ENCODE peak calls at places on chromosomes 4 and X, in seven cellular contexts. T is mammary epithelial cell, S is tibial artery, N is HCT116, V is choroid plexus epithelial cell, Y is neural progenitor cell, E is cardiac fibroblast. W is an unnamed sample.

GRCh38 chr4:15848191-15848842 is 70.2 kb downstream of the CD38 start:
- DNase-seq in V (peak; percentile 53), Y (no peak), T (peak; percentile 50), N (peak; percentile 10), E (no peak), S (no peak), W (no peak)

GRCh38 chr4:62324215-62324614 is 1124.1 kb downstream of the ADGRL3 start:
- DNase-seq in E (peak; percentile 1), Y (no peak), T (no peak), V (peak; percentile 2), N (no peak), S (no peak), W (no peak)

GRCh38 chr4:70793626-70794025 is 46.1 kb downstream of the GRSF1 start:
- DNase-seq in V (no peak), Y (no peak), T (no peak), E (no peak), N (no peak), S (no peak), W (no peak)

GRCh38 chr4:77586953-77587383 is 18.7 kb upstream of the CXCL13 start:
- DNase-seq in S (no peak), E (peak; percentile 54), N (no peak), T (peak; percentile 82), V (peak; percentile 24), Y (no peak), W (no peak)

GRCh38 chrX:1462596-1463251 is 10.0 kb upstream of the ASMTL start:
- DNase-seq in T (no peak), V (peak; percentile 76), E (peak; percentile 92), N (no peak), S (peak; percentile 39), Y (no peak), W (no peak)

GRCh38 chr4:162793571-162793970 is 373.1 kb downstream of the NAF1 start:
- DNase-seq in N (no peak), S (no peak), E (peak; percentile 78), T (no peak), V (peak; percentile 89), Y (no peak), W (no peak)

GRCh38 chr4:2462992-2463762 is 5.7 kb upstream of the RNF4 start:
- DNase-seq in T (no peak), Y (peak; percentile 26), S (no peak), E (no peak), V (no peak), N (no peak), W (no peak)

GRCh38 chr4:138789796-138790195 is 225.8 kb upstream of the NOCT start:
- DNase-seq in S (no peak), N (no peak), Y (no peak), T (no peak), E (no peak), V (no peak), W (no peak)

GRCh38 chr4:150080875-150081274 is 2.6 kb downstream of the DCLK2 start:
- DNase-seq in V (no peak), S (no peak), T (no peak), Y (no peak), E (no peak), N (no peak), W (no peak)

GRCh38 chrX:150236304-150236703 is 126.8 kb upstream of the MAMLD1 start:
- DNase-seq in Y (no peak), N (no peak), S (no peak), T (peak; percentile 16), E (no peak), V (no peak), W (peak; percentile 3)

DNA sequence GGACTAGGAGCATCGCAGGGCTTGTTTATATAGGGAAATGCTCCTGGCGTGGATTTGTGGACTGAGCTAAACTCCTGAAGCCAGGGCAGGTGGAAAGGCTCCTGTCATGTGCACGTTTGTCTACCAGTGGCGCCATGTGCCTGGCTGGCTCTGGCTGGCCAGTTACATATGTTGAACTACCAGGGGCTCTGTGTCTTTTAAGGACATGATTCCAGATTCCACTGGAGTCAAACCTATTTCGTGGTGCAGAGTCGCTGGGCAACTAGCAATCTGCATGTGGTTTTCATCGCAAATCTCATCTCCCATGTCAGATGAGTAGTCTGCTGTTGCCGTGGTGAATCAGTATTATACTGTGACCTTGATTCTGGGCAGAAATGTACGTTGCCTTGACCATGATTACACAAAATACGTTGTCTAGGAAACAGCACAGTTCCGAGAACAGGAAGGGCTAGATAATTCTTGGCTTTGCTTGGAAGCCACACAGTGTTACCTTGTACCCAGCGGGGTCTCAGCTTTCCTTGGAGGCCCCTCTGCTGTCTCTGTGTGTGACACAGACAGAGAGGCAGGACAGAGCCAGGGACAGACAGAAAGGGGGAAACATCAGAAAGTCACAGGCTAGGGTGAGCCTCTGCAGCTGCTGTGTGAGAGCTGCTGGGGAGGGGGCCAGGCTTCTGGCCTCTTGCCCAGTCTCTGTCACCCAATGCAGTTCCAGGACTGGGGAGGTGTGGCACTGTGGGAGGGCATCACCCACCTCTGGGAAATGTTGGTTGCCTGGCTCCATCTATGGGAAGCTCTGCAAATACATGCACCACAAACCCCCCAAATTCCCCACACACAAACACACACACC is 19.2 kb downstream of the PNMA6E start:
- DNase-seq in V (peak; percentile 96), E (peak; percentile 96), N (no peak), T (peak; percentile 9), Y (peak; percentile 43), S (no peak), W (no peak)
- TF ChIP-seq CTCF in V (peak; percentile 48), E (peak; percentile 2), N (no peak), T (no peak), Y (no peak), S (no peak), W (no peak)

DNA sequence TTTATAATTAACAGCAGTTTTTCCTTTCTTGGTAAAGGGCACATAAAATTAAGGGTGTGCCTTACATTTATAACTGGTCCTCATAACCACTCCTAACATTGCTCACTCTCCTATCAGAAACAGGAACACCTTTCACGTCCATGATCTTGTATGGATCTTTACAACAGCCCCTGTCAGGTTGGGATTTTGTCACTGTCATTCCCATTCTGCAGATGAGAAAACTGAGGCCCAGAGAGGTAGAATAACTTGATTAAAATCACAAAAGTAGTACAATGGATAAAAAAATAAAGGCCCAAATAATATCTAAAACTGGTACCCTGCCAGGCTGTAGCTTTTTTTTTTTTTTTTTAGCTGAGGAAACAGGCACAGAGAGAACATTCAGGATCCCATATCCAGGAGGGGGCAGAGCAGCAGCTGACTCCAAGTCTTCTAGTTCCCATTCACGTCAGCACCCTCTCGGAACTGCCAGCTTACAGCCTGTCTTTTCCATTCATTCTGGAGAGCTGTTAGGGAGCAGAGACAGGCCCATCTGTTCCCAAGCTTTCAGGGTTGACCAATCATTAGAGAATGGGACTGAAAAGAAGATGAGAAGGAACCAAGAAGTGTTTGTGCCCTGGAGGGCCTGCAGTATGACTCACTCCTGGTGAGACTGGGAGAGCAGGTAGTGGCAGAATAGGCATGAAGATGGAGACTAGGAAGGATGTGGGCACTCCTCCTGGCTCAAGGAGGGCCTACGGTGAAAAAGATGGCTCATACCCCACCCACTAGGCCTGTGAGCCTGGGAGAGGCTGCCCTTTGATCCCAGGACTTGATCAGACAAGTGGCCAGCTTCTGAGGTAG is 7.3 kb downstream of the SUV39H1 start:
- DNase-seq in E (peak; percentile 28), T (peak; percentile 94), Y (no peak), S (no peak), N (no peak), V (peak; percentile 9), W (peak; percentile 30)
- TF ChIP-seq CTCF in E (no peak), T (no peak), Y (no peak), S (no peak), N (no peak), V (peak; percentile 13), W (no peak)

GRCh38 chr4:152540293-152540674 is 4.4 kb upstream of the FBXW7 start:
- DNase-seq in S (no peak), T (no peak), E (no peak), Y (peak; percentile 78), V (peak; percentile 14), N (no peak), W (no peak)

GRCh38 chr4:152540941-152541340 is 5.0 kb upstream of the FBXW7 start:
- DNase-seq in E (no peak), T (no peak), V (no peak), Y (no peak), S (no peak), N (no peak), W (no peak)

GRCh38 chr4:152539556-152540292 is 3.8 kb upstream of the FBXW7 start:
- DNase-seq in S (no peak), V (no peak), T (no peak), N (no peak), Y (no peak), E (no peak), W (no peak)

DNA sequence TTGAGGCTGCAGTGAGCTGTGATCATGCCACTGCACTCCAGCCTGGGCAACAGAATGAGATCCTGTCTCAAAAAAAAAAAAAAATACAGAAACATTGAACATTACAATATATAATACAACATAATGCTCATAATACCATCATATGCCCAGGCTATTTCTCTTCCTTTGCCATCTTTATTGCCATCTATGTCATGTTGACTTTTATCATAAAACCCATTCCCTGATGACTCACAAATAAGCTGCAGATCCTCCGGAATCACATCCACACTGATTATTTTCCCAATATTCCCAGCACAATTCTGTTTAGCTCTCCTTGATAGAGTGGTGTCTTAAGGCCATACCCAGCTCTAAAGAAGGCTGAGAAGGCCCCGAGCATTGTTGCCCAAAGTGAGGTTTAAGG is 9.2 kb upstream of the FBXW7 start:
- DNase-seq in S (no peak), T (no peak), Y (no peak), V (no peak), N (no peak), E (no peak), W (no peak)
- TF ChIP-seq CTCF in S (no peak), T (no peak), Y (no peak), V (no peak), N (no peak), E (no peak), W (no peak)

GRCh38 chr4:38785041-38785790 is 2.4 kb upstream of the TLR10 start:
- DNase-seq in E (no peak), V (no peak), Y (no peak), N (no peak), T (no peak), S (no peak), W (no peak)

GRCh38 chr4:38781854-38782261 is 932 bp downstream of the TLR10 start:
- DNase-seq in N (no peak), Y (no peak), S (no peak), E (no peak), V (no peak), T (no peak), W (no peak)

GRCh38 chr4:38783109-38783460 is 295 bp upstream of the TLR10 start:
- DNase-seq in T (no peak), E (no peak), S (no peak), N (no peak), V (no peak), Y (no peak), W (no peak)

GRCh38 chr4:38784141-38784540 is 1.4 kb upstream of the TLR10 start:
- DNase-seq in E (no peak), V (no peak), N (no peak), Y (no peak), T (no peak), S (no peak), W (no peak)

DNA sequence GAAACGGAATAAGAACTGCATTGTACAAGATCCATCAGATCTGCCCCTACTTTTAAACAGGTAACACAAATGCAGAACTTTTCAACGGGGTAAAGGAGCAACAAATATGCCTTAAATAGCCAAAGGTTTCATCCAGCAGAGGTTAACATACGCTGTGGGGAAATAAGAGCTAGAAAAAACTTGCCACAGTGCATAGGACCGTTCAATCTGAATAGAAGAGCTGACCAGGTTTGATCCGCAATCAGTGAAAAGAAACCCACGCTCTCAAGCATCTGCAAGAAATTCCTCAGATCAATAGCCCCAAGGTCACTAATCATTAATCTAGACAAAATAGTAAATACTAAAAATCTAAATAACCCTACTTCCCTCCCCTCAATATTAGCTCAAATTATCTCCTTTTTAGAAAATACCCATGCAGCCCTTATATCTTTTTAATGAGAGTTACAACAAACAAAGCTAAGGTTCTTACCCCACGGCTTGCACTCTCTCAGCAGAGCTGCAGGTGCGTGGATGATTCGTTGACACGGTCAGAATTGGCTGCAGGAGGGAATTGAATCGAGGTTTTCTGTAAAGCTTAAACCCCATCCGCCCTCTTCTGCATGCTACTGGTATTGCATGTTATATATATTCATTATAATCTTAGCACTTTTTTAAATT is at the start of gene TLR10:
- DNase-seq in S (no peak), V (peak; percentile 73), Y (peak; percentile 77), T (peak; percentile 30), E (peak; percentile 63), N (peak; percentile 34), W (peak; percentile 64)
- TF ChIP-seq CTCF in S (peak; percentile 57), V (peak; percentile 70), Y (peak; percentile 66), T (peak; percentile 53), E (peak; percentile 57), N (peak; percentile 47), W (peak; percentile 69)

W was measured in colonic mucosa.